ENCODE peak calls at places on chromosome 15, in nine cellular contexts. J, X, G, B, C, Z, W, O and M are unnamed samples.

GRCh38 chr15:34336333-34336732 is 1.2 kb downstream of the SLC12A6 start:
- DNase-seq in W (no peak), X (no peak), B (no peak), Z (no peak), C (no peak), J (no peak), O (no peak), G (no peak), M (no peak)

GRCh38 chr15:40918799-40919392 is 10.2 kb upstream of the DLL4 start:
- DNase-seq in O (no peak), Z (no peak), W (no peak), X (no peak), C (no peak), G (no peak), B (no peak), J (no peak), M (no peak)

GRCh38 chr15:99430881-99431401 is 134.8 kb upstream of the MEF2A start:
- DNase-seq in C (no peak), J (peak; percentile 28), X (no peak), B (peak; percentile 3), Z (no peak), G (no peak), O (peak; percentile 4), W (no peak), M (no peak)

GRCh38 chr15:29939404-29939803 is 117.1 kb upstream of the TJP1 start:
- DNase-seq in G (peak; percentile 57), W (peak; percentile 68), B (no peak), J (no peak), Z (peak; percentile 27), X (no peak), C (no peak), O (no peak), M (no peak)

GRCh38 chr15:98872777-98873176 is 134.8 kb downstream of the PGPEP1L start:
- DNase-seq in G (no peak), O (no peak), B (no peak), X (no peak), C (no peak), W (no peak), J (no peak), Z (no peak), M (no peak)

GRCh38 chr15:25501828-25502446 is 63.1 kb upstream of the UBE3A start:
- DNase-seq in Z (peak; percentile 51), W (no peak), G (peak; percentile 56), O (no peak), C (peak; percentile 31), X (no peak), B (no peak), J (no peak), M (no peak)

GRCh38 chr15:38111070-38111469 is 141.6 kb upstream of the SPRED1 start:
- DNase-seq in J (no peak), B (no peak), X (no peak), W (no peak), O (no peak), C (no peak), G (no peak), Z (no peak), M (no peak)

GRCh38 chr15:38354321-38354929 is 99.5 kb upstream of the FAM98B start:
- DNase-seq in X (peak; percentile 55), Z (peak; percentile 79), C (peak; percentile 81), B (peak; percentile 58), W (peak; percentile 45), J (no peak), O (peak; percentile 29), G (peak; percentile 88), M (no peak)

GRCh38 chr15:90893175-90894090 is 9.1 kb downstream of the FES start:
- DNase-seq in J (no peak), W (no peak), G (no peak), Z (no peak), O (no peak), B (no peak), C (no peak), X (no peak), M (no peak)

DNA sequence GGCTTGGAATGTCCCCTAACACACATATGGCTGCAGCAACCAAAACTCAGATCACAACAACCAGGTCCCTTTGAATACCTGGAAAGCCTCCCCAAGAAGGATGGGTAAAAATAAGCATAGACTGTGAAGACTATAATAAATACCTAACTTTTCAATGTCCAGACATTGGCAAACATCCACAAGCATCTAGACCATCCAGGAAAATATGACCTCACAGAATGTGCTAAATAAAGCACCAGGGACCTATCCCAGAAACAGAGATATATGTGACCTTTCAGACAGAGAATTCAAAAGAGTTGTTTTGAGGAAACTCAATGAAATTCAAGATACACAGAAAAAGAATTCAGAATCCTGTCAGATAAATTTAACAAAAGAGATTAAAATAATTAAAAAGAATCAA is 109.2 kb downstream of the NEDD4 start:
- DNase-seq in Z (peak; percentile 76), O (no peak), C (peak; percentile 27), B (no peak), X (no peak), G (peak; percentile 41), J (no peak), W (no peak), M (no peak)
- TF ChIP-seq CTCF in Z (no peak), O (no peak), C (no peak), B (no peak), X (no peak), G (no peak), J (no peak), W (no peak), M (no peak)

GRCh38 chr15:56739964-56740640 is 6.8 kb upstream of the ZNF280D start:
- DNase-seq in O (no peak), C (no peak), G (peak; percentile 18), J (no peak), B (no peak), X (no peak), Z (no peak), W (no peak), M (no peak)
- TF ChIP-seq CTCF in O (no peak), C (peak; percentile 3), G (peak; percentile 37), J (no peak), B (no peak), X (no peak), Z (no peak), W (no peak), M (peak; percentile 8)

DNA sequence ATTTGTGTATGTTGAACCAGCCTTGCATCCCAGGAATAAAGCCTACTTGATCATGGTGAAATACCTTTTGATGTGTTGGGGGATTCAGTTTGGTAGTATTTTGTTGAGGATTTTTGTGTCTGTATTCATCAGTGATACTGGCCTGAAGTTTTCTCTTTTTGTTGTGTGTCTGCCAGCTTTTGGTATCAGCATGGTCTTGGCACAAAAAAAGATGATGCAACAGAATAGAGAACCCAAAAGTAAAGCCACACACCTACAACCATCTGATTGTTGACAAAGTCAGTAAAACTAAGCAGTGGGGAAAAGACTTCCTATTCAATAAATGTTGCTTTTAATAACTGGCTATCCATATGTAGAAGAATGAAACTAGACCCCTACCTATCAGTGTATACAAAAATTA is 77.6 kb downstream of the TCF12 start:
- DNase-seq in C (no peak), Z (peak; percentile 69), W (no peak), G (no peak), J (no peak), X (no peak), O (no peak), B (no peak), M (no peak)
- TF ChIP-seq CTCF in C (no peak), Z (no peak), W (no peak), G (no peak), J (no peak), X (no peak), O (no peak), B (no peak), M (no peak)

GRCh38 chr15:39628821-39629220 is 47.9 kb downstream of the THBS1 start:
- DNase-seq in O (no peak), C (no peak), G (no peak), Z (peak; percentile 19), B (no peak), J (no peak), W (no peak), X (no peak), M (no peak)

GRCh38 chr15:39629376-39629775 is 48.5 kb downstream of the THBS1 start:
- DNase-seq in X (no peak), B (no peak), C (peak; percentile 13), J (no peak), Z (no peak), G (peak; percentile 82), O (no peak), W (peak; percentile 73), M (no peak)

GRCh38 chr15:39627456-39628130 is 46.7 kb downstream of the THBS1 start:
- DNase-seq in Z (no peak), X (no peak), W (no peak), J (no peak), O (no peak), G (no peak), B (no peak), C (no peak), M (no peak)

GRCh38 chr15:39629906-39630305 is 49.0 kb downstream of the THBS1 start:
- DNase-seq in X (no peak), W (peak; percentile 75), J (no peak), Z (no peak), G (peak; percentile 44), B (no peak), C (no peak), O (no peak), M (no peak)

DNA sequence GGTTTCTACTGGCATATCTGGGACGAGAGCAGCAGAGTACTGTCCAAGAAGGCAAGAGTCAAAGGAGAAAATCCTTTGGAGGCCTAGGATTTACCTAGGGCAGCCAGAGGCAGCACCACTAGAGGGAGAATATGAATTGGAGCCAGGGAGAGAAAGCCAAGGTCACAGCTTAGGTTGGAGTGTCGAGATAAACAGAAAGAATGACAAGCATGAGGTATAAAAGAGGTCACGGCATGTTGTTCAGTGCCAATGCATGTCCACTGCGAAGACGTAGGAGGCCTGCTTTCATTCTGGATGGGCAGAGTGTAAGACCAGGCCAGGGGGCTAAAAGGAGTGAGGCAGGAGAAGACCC is 47.2 kb downstream of the THBS1 start:
- DNase-seq in O (no peak), J (no peak), G (no peak), W (no peak), B (no peak), Z (no peak), C (no peak), X (no peak), M (no peak)
- TF ChIP-seq CTCF in O (peak; percentile 16), J (no peak), G (peak; percentile 19), W (no peak), B (no peak), Z (peak; percentile 27), C (no peak), X (peak; percentile 7), M (peak; percentile 17)

GRCh38 chr15:46636220-46636619 is 1001.4 kb downstream of the SQOR start:
- DNase-seq in G (no peak), X (no peak), B (no peak), W (no peak), O (no peak), Z (no peak), C (no peak), J (no peak), M (no peak)
- TF ChIP-seq CTCF in G (no peak), X (no peak), B (no peak), W (no peak), O (no peak), Z (no peak), C (no peak), J (no peak), M (no peak)

GRCh38 chr15:62021991-62022600 is 38.2 kb downstream of the VPS13C start:
- DNase-seq in O (no peak), Z (no peak), X (no peak), J (no peak), B (no peak), C (no peak), G (no peak), W (no peak), M (no peak)
- TF ChIP-seq CTCF in O (no peak), Z (peak; percentile 35), X (no peak), J (no peak), B (no peak), C (peak; percentile 41), G (peak; percentile 46), W (peak; percentile 34), M (peak; percentile 38)